ENCODE peak calls at places on chromosomes 1 and 21, in eight cellular contexts. One of them, this sample, is unnamed.

GRCh38 chr1:204584699-204585372 is 68.6 kb downstream of the MDM4 start:
- DNase-seq in MM.1S: no peak
- DNase-seq in lower lobe of right lung: no peak
- DNase-seq in hepatocyte: no peak
- DNase-seq in ovary: no peak
- DNase-seq in uterus: no peak
- DNase-seq in PC-3: no peak
- DNase-seq in IMR-90: no peak
- DNase-seq in this sample: no peak

GRCh38 chr1:24763671-24764070 is 18.4 kb downstream of the CLIC4 start:
- DNase-seq in MM.1S: no peak
- DNase-seq in lower lobe of right lung: no peak
- DNase-seq in hepatocyte: no peak
- DNase-seq in ovary: no peak
- DNase-seq in uterus: no peak
- DNase-seq in PC-3: no peak
- DNase-seq in IMR-90: no peak
- DNase-seq in this sample: no peak

GRCh38 chr1:6860401-6860800 is 75.1 kb downstream of the CAMTA1 start:
- DNase-seq in MM.1S: no peak
- DNase-seq in lower lobe of right lung: no peak
- DNase-seq in hepatocyte: no peak
- DNase-seq in ovary: no peak
- DNase-seq in uterus: no peak
- DNase-seq in PC-3: no peak
- DNase-seq in IMR-90: peak; percentile 70
- DNase-seq in this sample: no peak

GRCh38 chr1:34781844-34782391 is 904 bp downstream of the GJB3 start:
- DNase-seq in MM.1S: no peak
- DNase-seq in lower lobe of right lung: no peak
- DNase-seq in hepatocyte: no peak
- DNase-seq in ovary: no peak
- DNase-seq in uterus: no peak
- DNase-seq in PC-3: peak; percentile 86
- DNase-seq in IMR-90: no peak
- DNase-seq in this sample: no peak

GRCh38 chr1:100606438-100606837 is 68.5 kb downstream of the GPR88 start:
- DNase-seq in MM.1S: no peak
- DNase-seq in lower lobe of right lung: no peak
- DNase-seq in hepatocyte: peak; percentile 62
- DNase-seq in ovary: peak; percentile 44
- DNase-seq in uterus: no peak
- DNase-seq in PC-3: peak; percentile 76
- DNase-seq in IMR-90: peak; percentile 74
- DNase-seq in this sample: no peak

GRCh38 chr1:100249537-100250257 is at the start of gene DBT:
- DNase-seq in MM.1S: peak; percentile 85
- DNase-seq in lower lobe of right lung: peak; percentile 96
- DNase-seq in hepatocyte: peak; percentile 97
- DNase-seq in ovary: peak; percentile 93
- DNase-seq in uterus: peak; percentile 93
- DNase-seq in PC-3: peak; percentile 94
- DNase-seq in IMR-90: peak; percentile 92
- DNase-seq in this sample: peak; percentile 97

GRCh38 chr1:103336376-103336775 is 189.1 kb upstream of the RNPC3 start:
- DNase-seq in MM.1S: no peak
- DNase-seq in lower lobe of right lung: no peak
- DNase-seq in hepatocyte: no peak
- DNase-seq in ovary: no peak
- DNase-seq in uterus: no peak
- DNase-seq in PC-3: no peak
- DNase-seq in IMR-90: no peak
- DNase-seq in this sample: no peak

GRCh38 chr1:165365344-165365743 is 8.8 kb upstream of the LMX1A start:
- DNase-seq in MM.1S: no peak
- DNase-seq in lower lobe of right lung: no peak
- DNase-seq in hepatocyte: no peak
- DNase-seq in ovary: no peak
- DNase-seq in uterus: no peak
- DNase-seq in PC-3: peak; percentile 52
- DNase-seq in IMR-90: no peak
- DNase-seq in this sample: no peak

GRCh38 chr21:14685568-14685967 is 139.5 kb upstream of the SAMSN1 start:
- DNase-seq in MM.1S: peak; percentile 36
- DNase-seq in lower lobe of right lung: no peak
- DNase-seq in hepatocyte: no peak
- DNase-seq in ovary: no peak
- DNase-seq in uterus: no peak
- DNase-seq in PC-3: no peak
- DNase-seq in IMR-90: no peak
- DNase-seq in this sample: no peak

GRCh38 chr1:205840524-205840923 is 9.4 kb downstream of the PM20D1 start:
- DNase-seq in MM.1S: no peak
- DNase-seq in lower lobe of right lung: no peak
- DNase-seq in hepatocyte: no peak
- DNase-seq in ovary: no peak
- DNase-seq in uterus: no peak
- DNase-seq in PC-3: no peak
- DNase-seq in IMR-90: no peak
- DNase-seq in this sample: no peak

GRCh38 chr21:42277593-42277992 is 37.6 kb downstream of the TFF3 start:
- DNase-seq in MM.1S: no peak
- DNase-seq in lower lobe of right lung: no peak
- DNase-seq in hepatocyte: no peak
- DNase-seq in ovary: no peak
- DNase-seq in uterus: no peak
- DNase-seq in PC-3: no peak
- DNase-seq in IMR-90: peak; percentile 39
- DNase-seq in this sample: no peak

GRCh38 chr1:202760589-202760988 is 47.6 kb downstream of the KDM5B start:
- DNase-seq in MM.1S: no peak
- DNase-seq in lower lobe of right lung: no peak
- DNase-seq in hepatocyte: no peak
- DNase-seq in ovary: no peak
- DNase-seq in uterus: no peak
- DNase-seq in PC-3: no peak
- DNase-seq in IMR-90: peak; percentile 17
- DNase-seq in this sample: no peak

GRCh38 chr1:230752407-230752806 is 5.2 kb downstream of the CAPN9 start:
- DNase-seq in MM.1S: no peak
- DNase-seq in lower lobe of right lung: peak; percentile 80
- DNase-seq in hepatocyte: no peak
- DNase-seq in ovary: no peak
- DNase-seq in uterus: no peak
- DNase-seq in PC-3: peak; percentile 80
- DNase-seq in IMR-90: no peak
- DNase-seq in this sample: no peak

GRCh38 chr1:158951956-158952355 is 20.6 kb downstream of the PYHIN1 start:
- DNase-seq in MM.1S: peak; percentile 77
- DNase-seq in lower lobe of right lung: no peak
- DNase-seq in hepatocyte: no peak
- DNase-seq in ovary: no peak
- DNase-seq in uterus: no peak
- DNase-seq in PC-3: no peak
- DNase-seq in IMR-90: no peak
- DNase-seq in this sample: no peak

GRCh38 chr1:199687321-199687720 is 340.2 kb upstream of the NR5A2 start:
- DNase-seq in MM.1S: no peak
- DNase-seq in lower lobe of right lung: no peak
- DNase-seq in hepatocyte: no peak
- DNase-seq in ovary: no peak
- DNase-seq in uterus: no peak
- DNase-seq in PC-3: peak; percentile 11
- DNase-seq in IMR-90: peak; percentile 44
- DNase-seq in this sample: no peak

GRCh38 chr1:178945763-178946266 is 74.9 kb upstream of the ANGPTL1 start:
- DNase-seq in MM.1S: no peak
- DNase-seq in lower lobe of right lung: no peak
- DNase-seq in hepatocyte: no peak
- DNase-seq in ovary: no peak
- DNase-seq in uterus: no peak
- DNase-seq in PC-3: no peak
- DNase-seq in IMR-90: peak; percentile 12
- DNase-seq in this sample: no peak

GRCh38 chr21:26900980-26901379 is 55.8 kb upstream of the ADAMTS1 start:
- DNase-seq in MM.1S: no peak
- DNase-seq in lower lobe of right lung: no peak
- DNase-seq in hepatocyte: no peak
- DNase-seq in ovary: no peak
- DNase-seq in uterus: no peak
- DNase-seq in PC-3: no peak
- DNase-seq in IMR-90: no peak
- DNase-seq in this sample: no peak

GRCh38 chr1:211517006-211517405 is 25.0 kb upstream of the RD3 start:
- DNase-seq in MM.1S: no peak
- DNase-seq in lower lobe of right lung: no peak
- DNase-seq in hepatocyte: peak; percentile 79
- DNase-seq in ovary: no peak
- DNase-seq in uterus: no peak
- DNase-seq in PC-3: peak; percentile 41
- DNase-seq in IMR-90: no peak
- DNase-seq in this sample: no peak

GRCh38 chr1:23122796-23123195 is 45.9 kb downstream of the LUZP1 start:
- DNase-seq in MM.1S: no peak
- DNase-seq in lower lobe of right lung: no peak
- DNase-seq in hepatocyte: no peak
- DNase-seq in ovary: no peak
- DNase-seq in uterus: no peak
- DNase-seq in PC-3: no peak
- DNase-seq in IMR-90: no peak
- DNase-seq in this sample: no peak
- H3K4me1 ChIP-seq in MM.1S: peaks cover 6% of the 10 kb centered on the region
- H3K4me1 ChIP-seq in lower lobe of right lung: peaks cover 58% of the 10 kb centered on the region
- H3K4me1 ChIP-seq in hepatocyte: peaks cover 22% of the 10 kb centered on the region
- H3K4me1 ChIP-seq in ovary: peaks cover 12% of the 10 kb centered on the region
- H3K4me1 ChIP-seq in uterus: no peaks in the 10 kb centered on the region
- H3K4me1 ChIP-seq in PC-3: peaks cover 9% of the 10 kb centered on the region
- H3K4me1 ChIP-seq in IMR-90: peaks cover 19% of the 10 kb centered on the region
- H3K4me1 ChIP-seq in this sample: no peaks in the 10 kb centered on the region

DNA sequence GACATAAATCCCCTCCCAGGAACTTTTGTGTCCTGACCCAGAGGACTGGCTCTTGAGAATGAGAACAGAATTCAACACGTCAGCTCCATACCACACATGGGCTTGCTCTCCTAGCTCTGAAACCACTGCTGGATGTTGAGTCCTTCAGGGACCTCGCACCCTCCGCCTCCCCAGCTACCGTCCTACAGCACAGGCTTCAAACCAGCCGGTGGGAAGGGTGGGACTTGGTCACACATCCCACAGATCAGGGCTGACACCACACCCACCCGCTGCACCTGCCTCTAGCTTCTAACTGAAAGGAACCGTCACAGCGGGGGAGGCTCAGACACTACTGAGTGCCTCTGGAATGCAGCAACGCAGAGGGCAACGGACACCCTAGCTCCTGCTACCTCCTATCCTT is 24.0 kb downstream of the MRAP start:
- DNase-seq in MM.1S: no peak
- DNase-seq in lower lobe of right lung: no peak
- DNase-seq in hepatocyte: no peak
- DNase-seq in ovary: no peak
- DNase-seq in uterus: no peak
- DNase-seq in PC-3: no peak
- DNase-seq in IMR-90: no peak
- DNase-seq in this sample: no peak
- H3K4me1 ChIP-seq in MM.1S: no peaks in the 10 kb centered on the region
- H3K4me1 ChIP-seq in lower lobe of right lung: no peaks in the 10 kb centered on the region
- H3K4me1 ChIP-seq in hepatocyte: no peaks in the 10 kb centered on the region
- H3K4me1 ChIP-seq in ovary: no peaks in the 10 kb centered on the region
- H3K4me1 ChIP-seq in uterus: no peaks in the 10 kb centered on the region
- H3K4me1 ChIP-seq in PC-3: no peaks in the 10 kb centered on the region
- H3K4me1 ChIP-seq in IMR-90: peaks cover 4% of the 10 kb centered on the region
- H3K4me1 ChIP-seq in this sample: no peaks in the 10 kb centered on the region

DNA sequence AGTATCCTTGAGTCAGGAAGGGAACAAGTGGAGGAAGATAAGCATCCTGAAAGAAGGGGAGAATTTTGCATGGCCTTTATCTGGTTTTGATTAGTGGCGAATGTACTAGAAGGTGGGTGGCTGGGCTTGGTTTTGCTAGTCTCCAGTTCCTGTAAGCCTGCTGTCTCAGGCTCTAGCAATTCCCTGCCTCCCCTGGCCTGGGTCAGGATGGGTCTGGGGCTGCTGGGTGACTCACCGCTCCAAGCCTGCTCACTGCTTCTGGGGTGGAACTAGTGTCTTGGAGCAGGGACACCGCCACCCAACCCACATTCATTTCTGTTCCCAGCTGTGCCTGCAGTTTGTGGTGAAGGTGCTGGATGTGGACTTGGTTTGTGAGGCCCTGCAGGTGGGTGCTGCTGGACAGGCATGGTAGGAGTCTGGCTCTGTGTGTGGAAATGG is 3.4 kb downstream of the BTBD19 start:
- DNase-seq in MM.1S: no peak
- DNase-seq in lower lobe of right lung: peak; percentile 25
- DNase-seq in hepatocyte: peak; percentile 62
- DNase-seq in ovary: peak; percentile 36
- DNase-seq in uterus: peak; percentile 43
- DNase-seq in PC-3: no peak
- DNase-seq in IMR-90: peak; percentile 91
- DNase-seq in this sample: no peak
- H3K4me1 ChIP-seq in MM.1S: peaks cover 19% of the 10 kb centered on the region
- H3K4me1 ChIP-seq in lower lobe of right lung: peaks cover 86% of the 10 kb centered on the region
- H3K4me1 ChIP-seq in hepatocyte: peaks cover 49% of the 10 kb centered on the region
- H3K4me1 ChIP-seq in ovary: peaks cover 39% of the 10 kb centered on the region
- H3K4me1 ChIP-seq in uterus: peaks cover 45% of the 10 kb centered on the region
- H3K4me1 ChIP-seq in PC-3: peaks cover 46% of the 10 kb centered on the region
- H3K4me1 ChIP-seq in IMR-90: peaks cover 56% of the 10 kb centered on the region
- H3K4me1 ChIP-seq in this sample: peaks cover 36% of the 10 kb centered on the region

GRCh38 chr1:2518528-2518927 is 7.9 kb downstream of the PANK4 start:
- DNase-seq in MM.1S: no peak
- DNase-seq in lower lobe of right lung: no peak
- DNase-seq in hepatocyte: no peak
- DNase-seq in ovary: no peak
- DNase-seq in uterus: no peak
- DNase-seq in PC-3: no peak
- DNase-seq in IMR-90: no peak
- DNase-seq in this sample: no peak
- H3K4me1 ChIP-seq in MM.1S: no peaks in the 10 kb centered on the region
- H3K4me1 ChIP-seq in lower lobe of right lung: peaks cover 7% of the 10 kb centered on the region
- H3K4me1 ChIP-seq in hepatocyte: peaks cover 2% of the 10 kb centered on the region
- H3K4me1 ChIP-seq in ovary: no peaks in the 10 kb centered on the region
- H3K4me1 ChIP-seq in uterus: no peaks in the 10 kb centered on the region
- H3K4me1 ChIP-seq in PC-3: peaks cover 8% of the 10 kb centered on the region
- H3K4me1 ChIP-seq in IMR-90: peaks cover 4% of the 10 kb centered on the region
- H3K4me1 ChIP-seq in this sample: peaks cover 3% of the 10 kb centered on the region

DNA sequence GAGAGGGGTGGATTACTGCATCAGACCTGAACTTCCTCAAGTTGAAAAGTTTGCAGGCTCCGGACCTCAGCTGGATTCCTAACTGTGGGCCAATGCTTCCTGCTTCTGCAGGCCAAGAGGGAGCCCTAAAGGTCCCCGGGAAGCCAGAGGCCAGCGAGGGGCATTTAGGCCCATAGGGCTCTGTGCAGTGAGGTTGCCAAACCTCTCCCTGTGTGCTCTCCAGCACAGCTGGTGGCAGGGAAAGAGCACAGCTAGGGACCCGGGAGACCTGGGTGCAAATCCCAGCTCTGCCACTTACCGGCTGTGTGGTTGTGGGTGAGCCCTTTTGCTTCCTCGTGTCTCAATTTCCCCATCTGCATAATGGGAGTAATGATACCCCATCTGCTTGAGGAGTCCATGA is 100.5 kb downstream of the PAX7 start:
- DNase-seq in MM.1S: no peak
- DNase-seq in lower lobe of right lung: no peak
- DNase-seq in hepatocyte: no peak
- DNase-seq in ovary: no peak
- DNase-seq in uterus: no peak
- DNase-seq in PC-3: no peak
- DNase-seq in IMR-90: no peak
- DNase-seq in this sample: no peak
- H3K4me1 ChIP-seq in MM.1S: no peaks in the 10 kb centered on the region
- H3K4me1 ChIP-seq in lower lobe of right lung: no peaks in the 10 kb centered on the region
- H3K4me1 ChIP-seq in hepatocyte: no peaks in the 10 kb centered on the region
- H3K4me1 ChIP-seq in ovary: no peaks in the 10 kb centered on the region
- H3K4me1 ChIP-seq in uterus: no peaks in the 10 kb centered on the region
- H3K4me1 ChIP-seq in PC-3: no peaks in the 10 kb centered on the region
- H3K4me1 ChIP-seq in IMR-90: no peaks in the 10 kb centered on the region
- H3K4me1 ChIP-seq in this sample: peaks cover 8% of the 10 kb centered on the region